ENCODE peak calls at places on chromosomes 3 and 15, in five cellular contexts. I, W, O, E and K are unnamed samples.

GRCh38 chr3:152235709-152236298 is 32.9 kb upstream of the MBNL1 start:
- DNase-seq in I (peak), W (peak), O (peak), E (no peak), K (no peak)

GRCh38 chr3:172046268-172046915 is 7.0 kb downstream of the FNDC3B start:
- DNase-seq in I (no peak), W (no peak), O (peak), E (no peak), K (no peak)

GRCh38 chr15:34782901-34783300 is 12.4 kb downstream of the ACTC1 start:
- DNase-seq in I (no peak), W (no peak), O (no peak), E (no peak), K (no peak)

GRCh38 chr15:52097176-52097575 is 15.4 kb downstream of the BCL2L10 start:
- DNase-seq in I (no peak), W (no peak), O (no peak), E (no peak), K (no peak)

GRCh38 chr15:51366911-51367310 is 25.5 kb downstream of the GLDN start:
- DNase-seq in I (no peak), W (no peak), O (peak), E (no peak), K (no peak)

GRCh38 chr15:42608110-42608531 is 32.7 kb downstream of the STARD9 start:
- DNase-seq in I (peak), W (no peak), O (no peak), E (peak), K (no peak)

GRCh38 chr3:31035681-31036080 is 141.2 kb upstream of the GADL1 start:
- DNase-seq in I (no peak), W (no peak), O (peak), E (no peak), K (peak)

GRCh38 chr3:45631486-45631885 is 36.9 kb downstream of the LIMD1 start:
- DNase-seq in I (peak), W (no peak), O (no peak), E (no peak), K (no peak)

GRCh38 chr3:5192568-5193319 is 5.2 kb downstream of the EDEM1 start:
- DNase-seq in I (no peak), W (no peak), O (no peak), E (no peak), K (no peak)

GRCh38 chr3:38151667-38152265 is 13.3 kb downstream of the MYD88 start:
- DNase-seq in I (no peak), W (no peak), O (no peak), E (no peak), K (no peak)

DNA sequence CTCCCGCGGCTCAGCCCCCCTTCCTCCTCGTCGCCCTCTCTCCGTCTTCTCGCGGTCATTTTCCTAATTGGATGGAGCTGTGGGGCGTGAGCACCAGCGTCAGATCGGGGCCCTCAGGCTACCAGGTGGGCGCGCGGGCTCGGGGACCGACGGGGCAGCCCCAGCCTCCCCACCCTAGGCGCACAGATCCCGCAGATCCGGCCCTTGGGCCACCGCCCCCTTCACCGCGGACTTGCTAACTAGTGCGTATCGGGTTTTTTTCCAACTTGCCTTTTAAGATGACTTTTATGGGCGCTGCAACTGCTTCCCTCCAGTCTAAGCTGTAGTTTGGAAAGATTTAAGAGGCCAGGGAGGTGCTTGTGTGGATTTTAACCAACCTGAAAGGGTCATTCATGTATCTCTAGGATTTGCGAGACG is 1.3 kb downstream of the ZNF710 start:
- DNase-seq in I (peak), W (no peak), O (peak), E (no peak), K (peak)
- TF ChIP-seq MXI1 in I (no peak), W (no peak), O (no peak), E (no peak), K (no peak)

GRCh38 chr3:99896482-99896881 is 78.8 kb downstream of the CMSS1 start:
- DNase-seq in I (no peak), W (no peak), O (no peak), E (no peak), K (no peak)
- H2AFZ ChIP-seq in I (no peak), W (peak), O (no peak), E (no peak), K (peak)

GRCh38 chr15:101275018-101275417 is 2.3 kb downstream of the SELENOS start:
- DNase-seq in I (no peak), W (no peak), O (no peak), E (peak), K (no peak)

GRCh38 chr15:101277943-101278564 is 769 bp upstream of the SELENOS start:
- DNase-seq in I (peak), W (no peak), O (no peak), E (no peak), K (no peak)

GRCh38 chr15:101273534-101273933 is 3.8 kb downstream of the SELENOS start:
- DNase-seq in I (no peak), W (no peak), O (no peak), E (no peak), K (no peak)

GRCh38 chr15:101277038-101277822 is at the start of gene SELENOS:
- DNase-seq in I (peak), W (peak), O (peak), E (no peak), K (peak)

GRCh38 chr15:101276501-101277037 is 716 bp downstream of the SELENOS start:
- DNase-seq in I (peak), W (no peak), O (peak), E (no peak), K (peak)
- TF ChIP-seq MXI1 in I (no peak), W (no peak), O (no peak), E (no peak), K (no peak)

GRCh38 chr3:124698030-124698770 is 32.1 kb upstream of the UMPS start:
- DNase-seq in I (no peak), W (no peak), O (no peak), E (no peak), K (no peak)

GRCh38 chr3:124696011-124696410 is 34.2 kb upstream of the UMPS start:
- DNase-seq in I (no peak), W (no peak), O (no peak), E (no peak), K (no peak)

GRCh38 chr3:124694486-124694885 is 35.8 kb upstream of the UMPS start:
- DNase-seq in I (no peak), W (no peak), O (no peak), E (no peak), K (no peak)

GRCh38 chr3:124699033-124699432 is 31.2 kb upstream of the UMPS start:
- DNase-seq in I (no peak), W (peak), O (no peak), E (no peak), K (no peak)

DNA sequence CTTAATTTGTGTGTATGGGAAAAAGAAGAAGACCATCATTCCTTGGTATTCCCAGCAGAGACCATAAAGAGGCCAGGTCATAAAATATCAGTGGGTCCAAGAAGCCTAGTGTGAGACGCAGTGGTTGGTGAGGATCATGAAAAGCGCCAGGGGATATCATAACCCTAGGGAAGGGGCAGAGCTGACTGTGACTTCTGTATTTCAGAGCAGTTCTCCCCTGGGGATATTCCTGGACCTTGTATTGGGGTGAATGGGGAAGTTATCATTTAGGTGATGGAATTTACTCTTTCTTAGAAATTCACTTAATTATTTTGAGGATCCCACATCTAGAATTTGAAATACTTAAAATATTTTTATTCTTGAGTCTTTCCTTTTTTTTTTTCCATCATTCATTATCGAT is 34.9 kb upstream of the UMPS start:
- DNase-seq in I (no peak), W (no peak), O (no peak), E (no peak), K (no peak)
- H2AFZ ChIP-seq in I (no peak), W (no peak), O (no peak), E (no peak), K (no peak)

DNA sequence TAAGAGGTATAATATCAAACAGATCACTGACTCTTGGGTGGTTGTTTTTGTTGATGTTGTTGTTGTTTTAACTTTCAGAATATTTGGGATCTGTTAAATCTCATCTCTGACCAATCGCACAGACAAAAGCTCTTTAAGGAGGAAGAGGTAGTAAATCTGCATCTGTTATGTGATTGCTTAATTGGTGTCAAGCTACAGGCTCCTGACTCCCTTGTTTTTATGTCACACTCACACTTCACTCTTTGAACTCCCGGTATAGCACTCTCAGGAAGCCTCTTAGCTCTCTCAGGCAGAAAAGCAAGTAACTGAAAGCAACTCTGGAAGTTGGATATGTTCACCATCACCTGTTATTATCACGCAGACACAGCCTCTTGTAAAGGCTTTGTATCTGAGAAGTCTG is 576.5 kb downstream of the MFSD1 start:
- DNase-seq in I (no peak), W (no peak), O (no peak), E (no peak), K (no peak)
- TF ChIP-seq MXI1 in I (no peak), W (no peak), O (no peak), E (no peak), K (no peak)

DNA sequence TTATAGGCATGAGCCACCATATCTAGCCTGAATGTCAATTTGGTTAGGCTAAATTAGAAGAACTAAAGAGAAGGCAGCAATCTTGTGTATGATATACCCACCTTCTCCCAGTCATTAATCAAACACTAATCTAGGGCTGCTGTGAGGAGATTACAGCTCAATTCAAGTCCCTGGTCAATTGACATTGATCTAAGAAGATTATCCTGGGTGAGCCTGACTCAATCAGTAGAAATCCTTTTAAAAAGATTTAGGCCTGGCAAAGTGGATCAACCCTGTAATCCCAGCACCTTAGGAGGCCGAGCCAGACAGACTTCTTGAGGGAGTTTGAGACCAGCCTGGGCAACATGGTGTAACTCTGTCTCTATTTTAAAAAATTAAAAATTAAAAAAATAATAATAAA is 2.5 kb upstream of the DNAH12 start:
- DNase-seq in I (no peak), W (no peak), O (no peak), E (no peak), K (no peak)
- H2AFZ ChIP-seq in I (no peak), W (no peak), O (no peak), E (no peak), K (no peak)

GRCh38 chr3:13492048-13492447 is 11.9 kb downstream of the HDAC11 start:
- DNase-seq in I (no peak), W (no peak), O (no peak), E (no peak), K (no peak)
- TF ChIP-seq MXI1 in I (no peak), W (no peak), O (no peak), E (no peak), K (no peak)

DNA sequence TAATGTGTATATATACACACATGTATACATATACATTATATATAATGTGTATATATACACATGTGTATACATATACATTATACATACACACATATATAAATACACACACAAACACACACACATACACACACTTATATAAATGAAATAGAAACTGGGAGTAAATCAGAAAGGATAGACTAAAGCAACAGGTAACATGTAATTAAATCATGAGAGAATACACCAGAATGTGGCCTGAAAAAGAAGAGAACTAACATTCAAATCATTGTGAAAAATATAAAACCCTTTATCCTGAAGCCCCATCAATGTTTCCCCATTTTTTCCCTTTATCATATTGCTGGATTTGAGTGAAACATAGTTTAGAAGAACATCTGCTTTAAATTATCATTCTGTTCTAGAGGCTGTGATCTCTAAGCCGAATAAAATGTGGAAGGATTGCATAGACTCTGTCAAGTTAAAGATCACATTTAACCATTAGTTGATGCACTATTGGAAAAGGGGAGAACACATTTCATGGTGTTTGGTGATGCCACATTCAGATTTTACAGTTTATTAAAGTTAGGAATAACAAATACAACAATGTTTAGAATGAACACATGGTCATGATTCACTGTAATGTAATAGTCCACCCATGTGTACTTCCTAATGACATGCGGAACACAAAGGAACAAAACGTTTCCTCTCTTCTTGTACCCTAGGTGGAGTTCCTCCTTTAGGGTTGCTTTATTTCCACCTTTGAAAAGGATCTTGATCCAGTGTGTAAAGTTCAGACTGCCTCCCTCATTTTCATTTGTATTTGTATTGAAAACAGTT is 12.5 kb upstream of the THRB start:
- DNase-seq in I (no peak), W (no peak), O (no peak), E (no peak), K (no peak)
- H2AFZ ChIP-seq in I (peak), W (no peak), O (no peak), E (no peak), K (no peak)

DNA sequence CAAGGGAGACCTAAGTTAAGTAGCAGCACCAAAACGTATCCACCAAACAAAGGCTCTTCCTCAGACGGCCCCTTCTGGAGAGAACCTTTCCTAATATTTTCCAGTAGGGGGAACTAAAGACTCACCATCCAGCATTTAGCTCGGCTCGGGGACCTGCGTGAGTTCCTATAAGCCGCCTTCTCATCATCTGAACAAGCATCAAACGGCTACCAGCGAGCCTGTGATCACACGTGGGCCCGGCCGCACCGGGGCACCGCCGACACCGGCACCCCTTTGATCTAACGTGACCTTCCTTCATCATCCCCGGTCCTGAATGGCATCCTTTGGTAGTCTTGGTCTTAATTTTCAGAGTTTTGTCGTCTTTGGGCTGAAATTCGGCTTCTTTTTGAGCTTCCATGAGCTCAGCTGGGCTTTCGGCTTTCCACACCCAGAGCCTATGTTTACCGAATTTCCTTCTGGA is 1.4 kb upstream of the ROBO2 start:
- DNase-seq in I (peak), W (peak), O (peak), E (no peak), K (peak)
- TF ChIP-seq MXI1 in I (no peak), W (no peak), O (peak), E (no peak), K (peak)